ENCODE peak calls at places on chromosome 5, in five cellular contexts. D is activated T-cell treated with anti-CD3 and anti-CD28 coated beads, Interleukin-2, amount 50 U/mL, for 72 hours; U is stimulated activated CD4-positive, alpha-beta T cell treated with anti-CD3 and anti-CD28 coated beads, Interleukin-15, amount 100 ng/mL, for 24 hours; V is T-helper 2 cell; T is left ventricle myocardium inferior. W is an unnamed sample.

GRCh38 chr5:149422429-149423286 is 43.6 kb upstream of the IL17B start:
- DNase-seq in D (no peak), U (no peak), V (no peak), T (peak), W (no peak)

GRCh38 chr5:157907479-157907878 is 48.5 kb upstream of the CLINT1 start:
- DNase-seq in D (no peak), U (no peak), V (no peak), T (no peak), W (no peak)

GRCh38 chr5:139014726-139015125 is 139.6 kb upstream of the LRRTM2 start:
- DNase-seq in D (no peak), U (no peak), V (no peak), T (no peak), W (no peak)

GRCh38 chr5:147989977-147990376 is 73.8 kb upstream of the SPINK5 start:
- DNase-seq in D (no peak), U (no peak), V (no peak), T (no peak), W (no peak)

GRCh38 chr5:144139586-144139985 is 30.9 kb downstream of the YIPF5 start:
- DNase-seq in D (no peak), U (no peak), V (no peak), T (no peak), W (no peak)

GRCh38 chr5:89729623-89730390 is 679.7 kb downstream of the CETN3 start:
- DNase-seq in D (no peak), U (no peak), V (no peak), T (no peak), W (no peak)

GRCh38 chr5:82092-82491 is 9.9 kb upstream of the PLEKHG4B start:
- DNase-seq in D (no peak), U (no peak), V (no peak), T (no peak), W (no peak)

GRCh38 chr5:3518576-3518975 is 77.1 kb upstream of the IRX1 start:
- DNase-seq in D (no peak), U (no peak), V (no peak), T (no peak), W (no peak)

GRCh38 chr5:136638084-136638483 is 272.7 kb upstream of the TRPC7 start:
- DNase-seq in D (no peak), U (no peak), V (no peak), T (no peak), W (no peak)

GRCh38 chr5:134958755-134959154 is 9.0 kb upstream of the CATSPER3 start:
- DNase-seq in D (no peak), U (no peak), V (no peak), T (no peak), W (no peak)

GRCh38 chr5:175874462-175875139 is 3.2 kb downstream of the CPLX2 start:
- DNase-seq in D (no peak), U (no peak), V (no peak), T (no peak), W (no peak)

GRCh38 chr5:136006767-136007251 is 22.0 kb upstream of the TGFBI start:
- DNase-seq in D (no peak), U (no peak), V (no peak), T (no peak), W (no peak)

GRCh38 chr5:157670662-157671591 is at the start of gene C5orf52:
- DNase-seq in D (peak), U (peak), V (no peak), T (peak), W (peak)

GRCh38 chr5:61301345-61301744 is 30.7 kb upstream of the ZSWIM6 start:
- DNase-seq in D (no peak), U (no peak), V (no peak), T (no peak), W (no peak)